ENCODE peak calls at places on chromosomes 2 and 18, in four cellular contexts. G, T, B and Q are unnamed samples.

GRCh38 chr2:237164474-237165047 is 78.9 kb downstream of the COPS8 start:
- DNase-seq in G (no peak), T (no peak), B (no peak), Q (no peak)

GRCh38 chr2:65661980-65662653 is 229.7 kb upstream of the SPRED2 start:
- DNase-seq in G (no peak), T (no peak), B (no peak), Q (no peak)

GRCh38 chr18:32157580-32157979 is 32.3 kb upstream of the MEP1B start:
- DNase-seq in G (no peak), T (no peak), B (no peak), Q (no peak)

GRCh38 chr2:68157002-68157401 is 686 bp upstream of the PNO1 start:
- DNase-seq in G (no peak), T (no peak), B (peak), Q (no peak)

GRCh38 chr2:61426267-61426897 is 44.5 kb downstream of the USP34 start:
- DNase-seq in G (no peak), T (no peak), B (no peak), Q (no peak)

GRCh38 chr2:111216811-111217652 is 96.3 kb downstream of the BCL2L11 start:
- DNase-seq in G (no peak), T (no peak), B (peak), Q (no peak)

GRCh38 chr18:61892683-61893303 is at the start of gene RNF152:
- DNase-seq in G (no peak), T (peak), B (peak), Q (peak)

GRCh38 chr2:121293450-121294325 is 8.7 kb upstream of the TFCP2L1 start:
- DNase-seq in G (no peak), T (no peak), B (peak), Q (no peak)

GRCh38 chr2:209614630-209615369 is 156.8 kb upstream of the UNC80 start:
- DNase-seq in G (no peak), T (no peak), B (no peak), Q (no peak)

GRCh38 chr2:176161041-176161785 is 4.1 kb downstream of the HOXD3 start:
- DNase-seq in G (no peak), T (no peak), B (no peak), Q (no peak)

GRCh38 chr2:40242315-40242714 is 209.6 kb downstream of the SLC8A1 start:
- DNase-seq in G (no peak), T (no peak), B (peak), Q (peak)

GRCh38 chr2:11995381-11995947 is 249.0 kb downstream of the LPIN1 start:
- DNase-seq in G (no peak), T (no peak), B (no peak), Q (no peak)

GRCh38 chr18:13273800-13274199 is 55.2 kb downstream of the LDLRAD4 start:
- DNase-seq in G (no peak), T (no peak), B (no peak), Q (no peak)

GRCh38 chr18:76126327-76126726 is 368.7 kb downstream of the ZNF516 start:
- DNase-seq in G (no peak), T (no peak), B (peak), Q (peak)

GRCh38 chr2:45788401-45788800 is 136.9 kb downstream of the PRKCE start:
- DNase-seq in G (no peak), T (no peak), B (no peak), Q (no peak)

GRCh38 chr2:216195565-216195978 is 86.4 kb downstream of the XRCC5 start:
- DNase-seq in G (peak), T (no peak), B (no peak), Q (no peak)

GRCh38 chr2:41701231-41701630 is 346.6 kb upstream of the PKDCC start:
- DNase-seq in G (no peak), T (no peak), B (no peak), Q (no peak)

GRCh38 chr2:223970343-223971128 is 13.3 kb downstream of the MRPL44 start:
- DNase-seq in G (peak), T (peak), B (peak), Q (peak)

GRCh38 chr2:186695081-186695756 is 1.4 kb downstream of the FAM171B start:
- DNase-seq in G (no peak), T (no peak), B (no peak), Q (peak)

GRCh38 chr18:49168281-49168680 is 217.5 kb upstream of the SMAD7 start:
- DNase-seq in G (no peak), T (no peak), B (no peak), Q (no peak)

GRCh38 chr2:94996401-94997100 is 29.0 kb upstream of the MAL start:
- DNase-seq in G (peak), T (no peak), B (no peak), Q (no peak)

GRCh38 chr18:61554117-61554776 is 221.0 kb downstream of the CDH20 start:
- DNase-seq in G (no peak), T (no peak), B (no peak), Q (no peak)

GRCh38 chr18:70385474-70385873 is 96.6 kb downstream of the SOCS6 start:
- DNase-seq in G (no peak), T (no peak), B (no peak), Q (no peak)

GRCh38 chr2:20868377-20868776 is 45.5 kb upstream of the LDAH start:
- DNase-seq in G (no peak), T (no peak), B (no peak), Q (no peak)

GRCh38 chr2:132979339-132980093 is 309.5 kb upstream of the LYPD1 start:
- DNase-seq in G (no peak), T (no peak), B (no peak), Q (no peak)

GRCh38 chr2:83949361-83949760 is 509.7 kb downstream of the SUCLG1 start:
- DNase-seq in G (no peak), T (no peak), B (no peak), Q (no peak)

GRCh38 chr2:231907765-231908164 is 18.4 kb downstream of the NPPC start:
- DNase-seq in G (no peak), T (no peak), B (no peak), Q (no peak)

GRCh38 chr18:46073474-46074331 is 1.6 kb upstream of the PSTPIP2 start:
- DNase-seq in G (peak), T (peak), B (peak), Q (peak)

GRCh38 chr2:29080886-29081743 is 6.8 kb upstream of the PCARE start:
- DNase-seq in G (no peak), T (no peak), B (no peak), Q (no peak)

GRCh38 chr2:120760446-120761135 is 24.9 kb downstream of the GLI2 start:
- DNase-seq in G (no peak), T (peak), B (no peak), Q (no peak)

GRCh38 chr2:190984595-190984994 is 29.4 kb downstream of the STAT1 start:
- DNase-seq in G (peak), T (no peak), B (no peak), Q (no peak)

GRCh38 chr2:82781516-82781915 is 1677.6 kb downstream of the SUCLG1 start:
- DNase-seq in G (no peak), T (no peak), B (no peak), Q (no peak)

GRCh38 chr2:77457665-77458064 is 64.5 kb downstream of the LRRTM4 start:
- DNase-seq in G (no peak), T (no peak), B (no peak), Q (no peak)